ENCODE peak calls at places on chromosomes 7 and 10, in ten cellular contexts. One of them, this sample, is unnamed.

GRCh38 chr7:99219985-99220384 is 12.1 kb upstream of the KPNA7 start:
- DNase-seq in stimulated activated CD4-positive, alpha-beta T cell treated with anti-CD3 and anti-CD28 coated beads, Interleukin-1b, Interleukin-23, amount 100 ng/mL, for 4 hours: no peak
- DNase-seq in H9: no peak
- DNase-seq in lower lobe of right lung: no peak
- DNase-seq in caudate nucleus: no peak
- DNase-seq in body of pancreas: no peak
- DNase-seq in LHCN-M2: no peak
- DNase-seq in MV-4-11: no peak
- DNase-seq in lower leg skin: no peak
- DNase-seq in OCI-M1: no peak
- DNase-seq in this sample: no peak

GRCh38 chr10:78002541-78003284 is 26.6 kb downstream of the POLR3A start:
- DNase-seq in lower leg skin: no peak
- DNase-seq in OCI-M1: no peak
- DNase-seq in H9: no peak
- DNase-seq in stimulated activated CD4-positive, alpha-beta T cell treated with anti-CD3 and anti-CD28 coated beads, Interleukin-1b, Interleukin-23, amount 100 ng/mL, for 4 hours: no peak
- DNase-seq in MV-4-11: no peak
- DNase-seq in LHCN-M2: no peak
- DNase-seq in lower lobe of right lung: no peak
- DNase-seq in caudate nucleus: no peak
- DNase-seq in body of pancreas: no peak
- DNase-seq in this sample: no peak

GRCh38 chr10:130045091-130045652 is 65.5 kb downstream of the C10orf143 start:
- DNase-seq in lower leg skin: no peak
- DNase-seq in MV-4-11: no peak
- DNase-seq in stimulated activated CD4-positive, alpha-beta T cell treated with anti-CD3 and anti-CD28 coated beads, Interleukin-1b, Interleukin-23, amount 100 ng/mL, for 4 hours: no peak
- DNase-seq in caudate nucleus: no peak
- DNase-seq in body of pancreas: no peak
- DNase-seq in lower lobe of right lung: no peak
- DNase-seq in OCI-M1: no peak
- DNase-seq in H9: peak
- DNase-seq in LHCN-M2: peak
- DNase-seq in this sample: no peak

GRCh38 chr10:63699785-63700184 is 178.6 kb downstream of the REEP3 start:
- DNase-seq in lower leg skin: no peak
- DNase-seq in lower lobe of right lung: no peak
- DNase-seq in stimulated activated CD4-positive, alpha-beta T cell treated with anti-CD3 and anti-CD28 coated beads, Interleukin-1b, Interleukin-23, amount 100 ng/mL, for 4 hours: no peak
- DNase-seq in H9: no peak
- DNase-seq in LHCN-M2: peak
- DNase-seq in OCI-M1: peak
- DNase-seq in MV-4-11: peak
- DNase-seq in caudate nucleus: no peak
- DNase-seq in body of pancreas: peak
- DNase-seq in this sample: no peak

GRCh38 chr10:31623466-31623865 is 304.4 kb downstream of the ZEB1 start:
- DNase-seq in OCI-M1: no peak
- DNase-seq in lower lobe of right lung: no peak
- DNase-seq in lower leg skin: no peak
- DNase-seq in body of pancreas: no peak
- DNase-seq in MV-4-11: no peak
- DNase-seq in LHCN-M2: no peak
- DNase-seq in caudate nucleus: no peak
- DNase-seq in stimulated activated CD4-positive, alpha-beta T cell treated with anti-CD3 and anti-CD28 coated beads, Interleukin-1b, Interleukin-23, amount 100 ng/mL, for 4 hours: no peak
- DNase-seq in H9: no peak
- DNase-seq in this sample: no peak

GRCh38 chr10:17169807-17170206 is 31.7 kb downstream of the TRDMT1 start:
- DNase-seq in caudate nucleus: no peak
- DNase-seq in lower leg skin: no peak
- DNase-seq in MV-4-11: no peak
- DNase-seq in body of pancreas: no peak
- DNase-seq in H9: no peak
- DNase-seq in LHCN-M2: no peak
- DNase-seq in stimulated activated CD4-positive, alpha-beta T cell treated with anti-CD3 and anti-CD28 coated beads, Interleukin-1b, Interleukin-23, amount 100 ng/mL, for 4 hours: no peak
- DNase-seq in OCI-M1: no peak
- DNase-seq in lower lobe of right lung: no peak
- DNase-seq in this sample: no peak

GRCh38 chr10:112115781-112116385 is 67.7 kb downstream of the GPAM start:
- DNase-seq in lower leg skin: no peak
- DNase-seq in caudate nucleus: no peak
- DNase-seq in lower lobe of right lung: no peak
- DNase-seq in MV-4-11: peak
- DNase-seq in OCI-M1: peak
- DNase-seq in H9: peak
- DNase-seq in body of pancreas: peak
- DNase-seq in stimulated activated CD4-positive, alpha-beta T cell treated with anti-CD3 and anti-CD28 coated beads, Interleukin-1b, Interleukin-23, amount 100 ng/mL, for 4 hours: no peak
- DNase-seq in LHCN-M2: peak
- DNase-seq in this sample: peak

GRCh38 chr10:17200035-17200884 is 1.2 kb downstream of the TRDMT1 start:
- DNase-seq in H9: no peak
- DNase-seq in LHCN-M2: peak
- DNase-seq in stimulated activated CD4-positive, alpha-beta T cell treated with anti-CD3 and anti-CD28 coated beads, Interleukin-1b, Interleukin-23, amount 100 ng/mL, for 4 hours: no peak
- DNase-seq in MV-4-11: peak
- DNase-seq in caudate nucleus: no peak
- DNase-seq in lower leg skin: no peak
- DNase-seq in lower lobe of right lung: no peak
- DNase-seq in OCI-M1: peak
- DNase-seq in body of pancreas: no peak
- DNase-seq in this sample: no peak

GRCh38 chr10:33733058-33733457 is 398.6 kb upstream of the NRP1 start:
- DNase-seq in LHCN-M2: no peak
- DNase-seq in MV-4-11: no peak
- DNase-seq in H9: no peak
- DNase-seq in lower lobe of right lung: no peak
- DNase-seq in body of pancreas: no peak
- DNase-seq in stimulated activated CD4-positive, alpha-beta T cell treated with anti-CD3 and anti-CD28 coated beads, Interleukin-1b, Interleukin-23, amount 100 ng/mL, for 4 hours: no peak
- DNase-seq in lower leg skin: no peak
- DNase-seq in OCI-M1: no peak
- DNase-seq in caudate nucleus: no peak
- DNase-seq in this sample: no peak

GRCh38 chr7:158266426-158266816 is 321.2 kb downstream of the PTPRN2 start:
- DNase-seq in body of pancreas: no peak
- DNase-seq in lower lobe of right lung: no peak
- DNase-seq in OCI-M1: no peak
- DNase-seq in lower leg skin: no peak
- DNase-seq in caudate nucleus: no peak
- DNase-seq in MV-4-11: no peak
- DNase-seq in H9: no peak
- DNase-seq in stimulated activated CD4-positive, alpha-beta T cell treated with anti-CD3 and anti-CD28 coated beads, Interleukin-1b, Interleukin-23, amount 100 ng/mL, for 4 hours: no peak
- DNase-seq in LHCN-M2: no peak
- DNase-seq in this sample: no peak

GRCh38 chr7:137846588-137847417 is at the start of gene DGKI:
- DNase-seq in lower leg skin: no peak
- DNase-seq in H9: peak
- DNase-seq in OCI-M1: no peak
- DNase-seq in lower lobe of right lung: peak
- DNase-seq in stimulated activated CD4-positive, alpha-beta T cell treated with anti-CD3 and anti-CD28 coated beads, Interleukin-1b, Interleukin-23, amount 100 ng/mL, for 4 hours: no peak
- DNase-seq in body of pancreas: no peak
- DNase-seq in MV-4-11: no peak
- DNase-seq in caudate nucleus: peak
- DNase-seq in LHCN-M2: peak
- DNase-seq in this sample: no peak

GRCh38 chr10:689433-690226 is at the start of gene DIP2C:
- DNase-seq in MV-4-11: no peak
- DNase-seq in H9: peak
- DNase-seq in stimulated activated CD4-positive, alpha-beta T cell treated with anti-CD3 and anti-CD28 coated beads, Interleukin-1b, Interleukin-23, amount 100 ng/mL, for 4 hours: no peak
- DNase-seq in LHCN-M2: peak
- DNase-seq in OCI-M1: no peak
- DNase-seq in lower lobe of right lung: peak
- DNase-seq in lower leg skin: no peak
- DNase-seq in body of pancreas: peak
- DNase-seq in caudate nucleus: no peak
- DNase-seq in this sample: no peak

GRCh38 chr7:123190109-123190831 is 9.5 kb downstream of the SLC13A1 start:
- DNase-seq in caudate nucleus: no peak
- DNase-seq in MV-4-11: no peak
- DNase-seq in OCI-M1: peak
- DNase-seq in LHCN-M2: peak
- DNase-seq in lower leg skin: no peak
- DNase-seq in H9: no peak
- DNase-seq in body of pancreas: no peak
- DNase-seq in lower lobe of right lung: no peak
- DNase-seq in stimulated activated CD4-positive, alpha-beta T cell treated with anti-CD3 and anti-CD28 coated beads, Interleukin-1b, Interleukin-23, amount 100 ng/mL, for 4 hours: no peak
- DNase-seq in this sample: peak

GRCh38 chr7:75565129-75565528 is 73.0 kb downstream of the SPDYE5 start:
- DNase-seq in lower lobe of right lung: no peak
- DNase-seq in lower leg skin: peak
- DNase-seq in caudate nucleus: no peak
- DNase-seq in H9: no peak
- DNase-seq in body of pancreas: no peak
- DNase-seq in stimulated activated CD4-positive, alpha-beta T cell treated with anti-CD3 and anti-CD28 coated beads, Interleukin-1b, Interleukin-23, amount 100 ng/mL, for 4 hours: no peak
- DNase-seq in LHCN-M2: peak
- DNase-seq in OCI-M1: no peak
- DNase-seq in MV-4-11: no peak
- DNase-seq in this sample: no peak

GRCh38 chr10:11823122-11823988 is at the start of gene PROSER2:
- DNase-seq in stimulated activated CD4-positive, alpha-beta T cell treated with anti-CD3 and anti-CD28 coated beads, Interleukin-1b, Interleukin-23, amount 100 ng/mL, for 4 hours: no peak
- DNase-seq in caudate nucleus: no peak
- DNase-seq in MV-4-11: peak
- DNase-seq in lower lobe of right lung: peak
- DNase-seq in lower leg skin: peak
- DNase-seq in H9: peak
- DNase-seq in body of pancreas: peak
- DNase-seq in OCI-M1: peak
- DNase-seq in LHCN-M2: peak
- DNase-seq in this sample: peak

GRCh38 chr10:188546-188945 is 53.3 kb downstream of the ZMYND11 start:
- DNase-seq in OCI-M1: no peak
- DNase-seq in LHCN-M2: no peak
- DNase-seq in MV-4-11: no peak
- DNase-seq in caudate nucleus: no peak
- DNase-seq in lower leg skin: no peak
- DNase-seq in body of pancreas: no peak
- DNase-seq in stimulated activated CD4-positive, alpha-beta T cell treated with anti-CD3 and anti-CD28 coated beads, Interleukin-1b, Interleukin-23, amount 100 ng/mL, for 4 hours: no peak
- DNase-seq in H9: no peak
- DNase-seq in lower lobe of right lung: no peak
- DNase-seq in this sample: no peak

GRCh38 chr10:7789390-7789789 is 1.4 kb downstream of the ATP5F1C start:
- DNase-seq in lower lobe of right lung: no peak
- DNase-seq in H9: no peak
- DNase-seq in MV-4-11: no peak
- DNase-seq in OCI-M1: peak
- DNase-seq in stimulated activated CD4-positive, alpha-beta T cell treated with anti-CD3 and anti-CD28 coated beads, Interleukin-1b, Interleukin-23, amount 100 ng/mL, for 4 hours: no peak
- DNase-seq in body of pancreas: no peak
- DNase-seq in caudate nucleus: no peak
- DNase-seq in lower leg skin: no peak
- DNase-seq in LHCN-M2: peak
- DNase-seq in this sample: no peak

GRCh38 chr10:78053201-78053868 is 19.7 kb downstream of the RPS24 start:
- DNase-seq in stimulated activated CD4-positive, alpha-beta T cell treated with anti-CD3 and anti-CD28 coated beads, Interleukin-1b, Interleukin-23, amount 100 ng/mL, for 4 hours: no peak
- DNase-seq in MV-4-11: no peak
- DNase-seq in LHCN-M2: peak
- DNase-seq in OCI-M1: no peak
- DNase-seq in H9: no peak
- DNase-seq in lower leg skin: no peak
- DNase-seq in lower lobe of right lung: no peak
- DNase-seq in caudate nucleus: no peak
- DNase-seq in body of pancreas: no peak
- DNase-seq in this sample: no peak

GRCh38 chr7:120718361-120718760 is 139.6 kb downstream of the TSPAN12 start:
- DNase-seq in stimulated activated CD4-positive, alpha-beta T cell treated with anti-CD3 and anti-CD28 coated beads, Interleukin-1b, Interleukin-23, amount 100 ng/mL, for 4 hours: no peak
- DNase-seq in body of pancreas: no peak
- DNase-seq in H9: no peak
- DNase-seq in MV-4-11: no peak
- DNase-seq in lower leg skin: no peak
- DNase-seq in caudate nucleus: no peak
- DNase-seq in OCI-M1: no peak
- DNase-seq in lower lobe of right lung: no peak
- DNase-seq in LHCN-M2: no peak
- DNase-seq in this sample: no peak

GRCh38 chr10:5627486-5628044 is 38.8 kb downstream of the ASB13 start:
- DNase-seq in caudate nucleus: no peak
- DNase-seq in body of pancreas: peak
- DNase-seq in LHCN-M2: no peak
- DNase-seq in MV-4-11: no peak
- DNase-seq in H9: no peak
- DNase-seq in lower leg skin: no peak
- DNase-seq in lower lobe of right lung: no peak
- DNase-seq in OCI-M1: no peak
- DNase-seq in stimulated activated CD4-positive, alpha-beta T cell treated with anti-CD3 and anti-CD28 coated beads, Interleukin-1b, Interleukin-23, amount 100 ng/mL, for 4 hours: no peak
- DNase-seq in this sample: no peak

GRCh38 chr7:75943864-75944263 is 28.9 kb downstream of the POR start:
- DNase-seq in stimulated activated CD4-positive, alpha-beta T cell treated with anti-CD3 and anti-CD28 coated beads, Interleukin-1b, Interleukin-23, amount 100 ng/mL, for 4 hours: no peak
- DNase-seq in MV-4-11: no peak
- DNase-seq in lower lobe of right lung: no peak
- DNase-seq in body of pancreas: no peak
- DNase-seq in lower leg skin: no peak
- DNase-seq in OCI-M1: no peak
- DNase-seq in LHCN-M2: peak
- DNase-seq in H9: no peak
- DNase-seq in caudate nucleus: no peak
- DNase-seq in this sample: no peak

GRCh38 chr7:22934023-22934422 is 79.9 kb downstream of the HYCC1 start:
- DNase-seq in MV-4-11: no peak
- DNase-seq in stimulated activated CD4-positive, alpha-beta T cell treated with anti-CD3 and anti-CD28 coated beads, Interleukin-1b, Interleukin-23, amount 100 ng/mL, for 4 hours: no peak
- DNase-seq in caudate nucleus: no peak
- DNase-seq in lower leg skin: no peak
- DNase-seq in body of pancreas: no peak
- DNase-seq in OCI-M1: no peak
- DNase-seq in LHCN-M2: no peak
- DNase-seq in lower lobe of right lung: no peak
- DNase-seq in H9: no peak
- DNase-seq in this sample: no peak

GRCh38 chr7:106870983-106871410 is 5.9 kb downstream of the PIK3CG start:
- DNase-seq in lower lobe of right lung: no peak
- DNase-seq in body of pancreas: no peak
- DNase-seq in caudate nucleus: no peak
- DNase-seq in OCI-M1: peak
- DNase-seq in H9: no peak
- DNase-seq in stimulated activated CD4-positive, alpha-beta T cell treated with anti-CD3 and anti-CD28 coated beads, Interleukin-1b, Interleukin-23, amount 100 ng/mL, for 4 hours: no peak
- DNase-seq in MV-4-11: peak
- DNase-seq in lower leg skin: no peak
- DNase-seq in LHCN-M2: no peak
- DNase-seq in this sample: no peak

GRCh38 chr7:98294798-98295382 is 13.4 kb downstream of the BRI3 start:
- DNase-seq in body of pancreas: peak
- DNase-seq in LHCN-M2: peak
- DNase-seq in stimulated activated CD4-positive, alpha-beta T cell treated with anti-CD3 and anti-CD28 coated beads, Interleukin-1b, Interleukin-23, amount 100 ng/mL, for 4 hours: no peak
- DNase-seq in caudate nucleus: no peak
- DNase-seq in lower leg skin: no peak
- DNase-seq in OCI-M1: peak
- DNase-seq in lower lobe of right lung: peak
- DNase-seq in MV-4-11: peak
- DNase-seq in H9: peak
- DNase-seq in this sample: peak

GRCh38 chr10:21675157-21675796 is 141.2 kb downstream of the MLLT10 start:
- DNase-seq in lower leg skin: no peak
- DNase-seq in MV-4-11: peak
- DNase-seq in H9: no peak
- DNase-seq in LHCN-M2: peak
- DNase-seq in OCI-M1: peak
- DNase-seq in stimulated activated CD4-positive, alpha-beta T cell treated with anti-CD3 and anti-CD28 coated beads, Interleukin-1b, Interleukin-23, amount 100 ng/mL, for 4 hours: no peak
- DNase-seq in body of pancreas: peak
- DNase-seq in lower lobe of right lung: no peak
- DNase-seq in caudate nucleus: no peak
- DNase-seq in this sample: no peak

GRCh38 chr7:140334341-140335057 is 63.8 kb downstream of the SLC37A3 start:
- DNase-seq in MV-4-11: no peak
- DNase-seq in caudate nucleus: no peak
- DNase-seq in lower lobe of right lung: no peak
- DNase-seq in lower leg skin: no peak
- DNase-seq in stimulated activated CD4-positive, alpha-beta T cell treated with anti-CD3 and anti-CD28 coated beads, Interleukin-1b, Interleukin-23, amount 100 ng/mL, for 4 hours: no peak
- DNase-seq in H9: no peak
- DNase-seq in body of pancreas: no peak
- DNase-seq in OCI-M1: no peak
- DNase-seq in LHCN-M2: no peak
- DNase-seq in this sample: no peak